ENCODE peak calls at places on chromosomes 7 and 10, in eight cellular contexts. E is coronary artery, Q is HEK293T, R is fibroblast of gingiva, S is SHP77, L is AG04450, P is NCI-H460, X is brain microvascular endothelial cell. J is an unnamed sample.

GRCh38 chr10:93678386-93678785 is 24.0 kb downstream of the FRA10AC1 start:
- DNase-seq in E (no peak), Q (no peak), R (no peak), S (no peak), L (no peak), P (no peak), X (no peak), J (no peak)

GRCh38 chr10:60536529-60537114 is 146.9 kb upstream of the ANK3 start:
- DNase-seq in E (no peak), Q (no peak), R (no peak), S (no peak), L (no peak), P (peak), X (peak), J (peak)

GRCh38 chr7:127997226-127997922 is 33.9 kb downstream of the LRRC4 start:
- DNase-seq in E (no peak), Q (no peak), R (peak), S (no peak), L (peak), P (no peak), X (no peak), J (no peak)

GRCh38 chr10:34589275-34589674 is 225.8 kb downstream of the PARD3 start:
- DNase-seq in E (no peak), Q (no peak), R (no peak), S (no peak), L (no peak), P (no peak), X (no peak), J (no peak)

GRCh38 chr10:1411956-1412355 is 325.4 kb downstream of the ADARB2 start:
- DNase-seq in E (peak), Q (no peak), R (no peak), S (no peak), L (no peak), P (no peak), X (no peak), J (no peak)

GRCh38 chr10:14820010-14820774 is 17.6 kb downstream of the CDNF start:
- DNase-seq in E (no peak), Q (no peak), R (peak), S (no peak), L (peak), P (peak), X (peak), J (peak)

GRCh38 chr10:71634531-71635164 is 84.9 kb downstream of the C10orf105 start:
- DNase-seq in E (no peak), Q (no peak), R (no peak), S (no peak), L (no peak), P (no peak), X (no peak), J (no peak)

GRCh38 chr10:35322636-35323035 is 13.7 kb upstream of the CCNY start:
- DNase-seq in E (no peak), Q (no peak), R (no peak), S (no peak), L (no peak), P (no peak), X (no peak), J (no peak)